ENCODE peak calls at places on chromosomes 12 and 14, in four cellular contexts. One of them, this sample, is unnamed. For H3K27me3, the result is how much of the 10 kb centered on the place peaks cover.

GRCh38 chr12:12108441-12109058 is 37.8 kb downstream of the BCL2L14 start:
- DNase-seq in CD4-positive, CD25-positive, alpha-beta regulatory T cell: no peak
- DNase-seq in spleen: no peak
- DNase-seq in gastrocnemius medialis: no peak
- DNase-seq in this sample: no peak

GRCh38 chr14:102523200-102524025 is 13.8 kb upstream of the ANKRD9 start:
- DNase-seq in spleen: no peak
- DNase-seq in CD4-positive, CD25-positive, alpha-beta regulatory T cell: no peak
- DNase-seq in gastrocnemius medialis: no peak
- DNase-seq in this sample: no peak

GRCh38 chr14:99270491-99271287 is 1.3 kb downstream of the BCL11B start:
- DNase-seq in gastrocnemius medialis: no peak
- DNase-seq in CD4-positive, CD25-positive, alpha-beta regulatory T cell: peak
- DNase-seq in spleen: no peak
- DNase-seq in this sample: peak

GRCh38 chr14:92993302-92993701 is 70.4 kb downstream of the CHGA start:
- DNase-seq in gastrocnemius medialis: no peak
- DNase-seq in CD4-positive, CD25-positive, alpha-beta regulatory T cell: no peak
- DNase-seq in spleen: no peak
- DNase-seq in this sample: no peak

GRCh38 chr14:91250912-91251311 is 6.4 kb upstream of the GPR68 start:
- DNase-seq in gastrocnemius medialis: no peak
- DNase-seq in CD4-positive, CD25-positive, alpha-beta regulatory T cell: no peak
- DNase-seq in spleen: no peak
- DNase-seq in this sample: no peak

GRCh38 chr14:21346532-21347135 is 37.2 kb downstream of the SUPT16H start:
- DNase-seq in CD4-positive, CD25-positive, alpha-beta regulatory T cell: no peak
- DNase-seq in gastrocnemius medialis: no peak
- DNase-seq in spleen: no peak
- DNase-seq in this sample: no peak

GRCh38 chr14:52695481-52696091 is at the start of gene ERO1A:
- DNase-seq in CD4-positive, CD25-positive, alpha-beta regulatory T cell: peak
- DNase-seq in spleen: peak
- DNase-seq in gastrocnemius medialis: peak
- DNase-seq in this sample: peak

GRCh38 chr12:50192908-50193307 is 25.7 kb upstream of the CERS5 start:
- DNase-seq in gastrocnemius medialis: no peak
- DNase-seq in CD4-positive, CD25-positive, alpha-beta regulatory T cell: no peak
- DNase-seq in spleen: no peak
- DNase-seq in this sample: no peak

GRCh38 chr12:82841379-82841778 is 154.7 kb downstream of the TMTC2 start:
- DNase-seq in gastrocnemius medialis: no peak
- DNase-seq in CD4-positive, CD25-positive, alpha-beta regulatory T cell: no peak
- DNase-seq in spleen: no peak
- DNase-seq in this sample: no peak

GRCh38 chr12:133058203-133059125 is 21.2 kb downstream of the ZNF84 start:
- DNase-seq in gastrocnemius medialis: no peak
- DNase-seq in CD4-positive, CD25-positive, alpha-beta regulatory T cell: peak
- DNase-seq in spleen: no peak
- DNase-seq in this sample: no peak

DNA sequence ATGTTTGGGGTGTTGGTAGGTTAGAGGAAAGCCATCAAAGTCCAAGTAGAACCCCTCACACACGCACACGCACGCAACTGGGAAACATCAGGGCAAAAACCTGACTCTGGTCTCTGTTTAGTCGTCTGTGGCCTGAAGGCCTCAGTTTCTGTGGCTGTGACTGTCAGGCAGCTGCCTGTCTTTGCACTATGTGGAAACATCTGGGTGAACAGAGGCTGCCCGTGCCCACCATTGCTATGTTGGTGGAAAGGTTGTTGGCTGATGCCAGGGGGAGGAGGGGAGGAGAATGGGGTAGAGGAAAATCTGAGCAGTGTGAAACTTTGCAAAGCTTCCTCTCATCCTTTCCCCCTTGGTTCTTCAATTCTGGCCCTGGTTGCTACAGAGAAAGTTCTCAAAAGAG is 7.4 kb downstream of the HOXC10 start:
- DNase-seq in spleen: no peak
- DNase-seq in CD4-positive, CD25-positive, alpha-beta regulatory T cell: no peak
- DNase-seq in gastrocnemius medialis: no peak
- DNase-seq in this sample: no peak
- H3K27me3 ChIP-seq in spleen: half or more
- H3K27me3 ChIP-seq in CD4-positive, CD25-positive, alpha-beta regulatory T cell: half or more
- H3K27me3 ChIP-seq in gastrocnemius medialis: under half
- H3K27me3 ChIP-seq in this sample: half or more

GRCh38 chr14:54665938-54666337 is 99.0 kb downstream of the SAMD4A start:
- DNase-seq in CD4-positive, CD25-positive, alpha-beta regulatory T cell: no peak
- DNase-seq in spleen: no peak
- DNase-seq in gastrocnemius medialis: no peak
- DNase-seq in this sample: no peak

GRCh38 chr14:54667026-54667744 is 100.3 kb downstream of the SAMD4A start:
- DNase-seq in spleen: no peak
- DNase-seq in gastrocnemius medialis: peak
- DNase-seq in CD4-positive, CD25-positive, alpha-beta regulatory T cell: no peak
- DNase-seq in this sample: no peak

GRCh38 chr14:54669759-54670630 is 103.1 kb downstream of the SAMD4A start:
- DNase-seq in CD4-positive, CD25-positive, alpha-beta regulatory T cell: peak
- DNase-seq in gastrocnemius medialis: no peak
- DNase-seq in spleen: no peak
- DNase-seq in this sample: no peak

GRCh38 chr14:54664961-54665360 is 98.0 kb downstream of the SAMD4A start:
- DNase-seq in gastrocnemius medialis: no peak
- DNase-seq in spleen: no peak
- DNase-seq in CD4-positive, CD25-positive, alpha-beta regulatory T cell: no peak
- DNase-seq in this sample: no peak

GRCh38 chr14:54667764-54668163 is 100.8 kb downstream of the SAMD4A start:
- DNase-seq in gastrocnemius medialis: no peak
- DNase-seq in CD4-positive, CD25-positive, alpha-beta regulatory T cell: no peak
- DNase-seq in spleen: no peak
- DNase-seq in this sample: no peak
- H3K27ac ChIP-seq in gastrocnemius medialis: peak
- H3K27ac ChIP-seq in CD4-positive, CD25-positive, alpha-beta regulatory T cell: no peak
- H3K27ac ChIP-seq in spleen: no peak
- H3K27ac ChIP-seq in this sample: no peak

GRCh38 chr14:67942311-67942710 is 122.7 kb downstream of the RAD51B start:
- DNase-seq in spleen: no peak
- DNase-seq in gastrocnemius medialis: no peak
- DNase-seq in CD4-positive, CD25-positive, alpha-beta regulatory T cell: no peak
- DNase-seq in this sample: no peak
- H3K4me3 ChIP-seq in spleen: no peak
- H3K4me3 ChIP-seq in gastrocnemius medialis: no peak
- H3K4me3 ChIP-seq in CD4-positive, CD25-positive, alpha-beta regulatory T cell: no peak
- H3K4me3 ChIP-seq in this sample: no peak

GRCh38 chr14:24179961-24180726 is 8.3 kb downstream of the REC8 start:
- DNase-seq in spleen: peak
- DNase-seq in CD4-positive, CD25-positive, alpha-beta regulatory T cell: no peak
- DNase-seq in gastrocnemius medialis: no peak
- DNase-seq in this sample: no peak

GRCh38 chr14:24184104-24184970 is 4.3 kb downstream of the IPO4 start:
- DNase-seq in CD4-positive, CD25-positive, alpha-beta regulatory T cell: no peak
- DNase-seq in spleen: no peak
- DNase-seq in gastrocnemius medialis: no peak
- DNase-seq in this sample: no peak

GRCh38 chr14:24183014-24183481 is 5.6 kb downstream of the IPO4 start:
- DNase-seq in CD4-positive, CD25-positive, alpha-beta regulatory T cell: no peak
- DNase-seq in spleen: peak
- DNase-seq in gastrocnemius medialis: no peak
- DNase-seq in this sample: no peak

GRCh38 chr14:24181251-24182077 is 7.2 kb downstream of the IPO4 start:
- DNase-seq in CD4-positive, CD25-positive, alpha-beta regulatory T cell: no peak
- DNase-seq in gastrocnemius medialis: no peak
- DNase-seq in spleen: peak
- DNase-seq in this sample: no peak

GRCh38 chr14:24182110-24182882 is 6.3 kb downstream of the IPO4 start:
- DNase-seq in spleen: peak
- DNase-seq in gastrocnemius medialis: no peak
- DNase-seq in CD4-positive, CD25-positive, alpha-beta regulatory T cell: no peak
- DNase-seq in this sample: no peak
- H3K27me3 ChIP-seq in spleen: under half
- H3K27me3 ChIP-seq in gastrocnemius medialis: under half
- H3K27me3 ChIP-seq in CD4-positive, CD25-positive, alpha-beta regulatory T cell: under half
- H3K27me3 ChIP-seq in this sample: under half

DNA sequence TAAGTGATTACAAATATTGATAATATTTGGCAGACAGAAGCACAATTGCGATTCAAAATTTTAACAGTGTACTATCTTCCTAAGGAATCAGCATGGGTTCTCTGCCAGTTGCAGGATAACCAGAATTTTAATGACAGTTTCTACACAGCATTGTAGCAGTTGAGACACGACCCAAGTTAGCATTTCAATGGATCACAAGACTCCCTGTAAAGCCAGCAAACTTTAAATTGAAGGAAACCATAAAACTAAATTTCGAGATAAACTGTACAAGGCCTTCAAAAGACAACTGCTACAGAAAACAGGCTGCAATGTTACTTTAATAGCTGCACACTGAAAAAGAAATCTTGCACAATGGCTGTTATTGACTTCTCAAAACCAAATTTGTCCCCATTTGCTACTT is 154.9 kb downstream of the MED13L start:
- DNase-seq in gastrocnemius medialis: no peak
- DNase-seq in spleen: no peak
- DNase-seq in CD4-positive, CD25-positive, alpha-beta regulatory T cell: no peak
- DNase-seq in this sample: no peak
- H3K27ac ChIP-seq in gastrocnemius medialis: peak
- H3K27ac ChIP-seq in spleen: no peak
- H3K27ac ChIP-seq in CD4-positive, CD25-positive, alpha-beta regulatory T cell: no peak
- H3K27ac ChIP-seq in this sample: no peak

GRCh38 chr12:65905941-65906471 is 81.7 kb downstream of the HMGA2 start:
- DNase-seq in CD4-positive, CD25-positive, alpha-beta regulatory T cell: no peak
- DNase-seq in gastrocnemius medialis: no peak
- DNase-seq in spleen: no peak
- DNase-seq in this sample: no peak

GRCh38 chr12:65900912-65901672 is 76.8 kb downstream of the HMGA2 start:
- DNase-seq in gastrocnemius medialis: no peak
- DNase-seq in spleen: no peak
- DNase-seq in CD4-positive, CD25-positive, alpha-beta regulatory T cell: no peak
- DNase-seq in this sample: no peak

GRCh38 chr12:65899289-65899688 is 75.0 kb downstream of the HMGA2 start:
- DNase-seq in CD4-positive, CD25-positive, alpha-beta regulatory T cell: no peak
- DNase-seq in spleen: no peak
- DNase-seq in gastrocnemius medialis: no peak
- DNase-seq in this sample: no peak

GRCh38 chr12:65903680-65904403 is 79.6 kb downstream of the HMGA2 start:
- DNase-seq in CD4-positive, CD25-positive, alpha-beta regulatory T cell: no peak
- DNase-seq in spleen: no peak
- DNase-seq in gastrocnemius medialis: no peak
- DNase-seq in this sample: no peak

DNA sequence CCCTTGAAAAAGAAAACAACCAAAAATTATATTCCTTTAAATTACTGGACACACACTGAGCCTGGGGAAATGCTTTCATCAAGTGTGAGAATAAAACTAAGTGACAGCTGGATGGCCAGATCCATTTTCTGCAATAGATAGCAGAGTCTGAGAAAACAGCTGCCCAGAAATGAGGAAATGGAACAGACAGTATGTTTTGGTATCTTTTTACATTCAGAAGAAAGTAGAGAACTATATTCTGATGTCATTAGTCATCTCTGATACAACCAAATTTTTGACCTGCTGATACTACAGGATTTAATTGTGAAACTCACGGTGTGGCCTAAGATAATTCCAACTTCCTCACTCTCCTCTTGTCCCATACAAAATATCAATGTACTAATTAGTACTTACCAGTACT is 78.2 kb downstream of the HMGA2 start:
- DNase-seq in gastrocnemius medialis: no peak
- DNase-seq in CD4-positive, CD25-positive, alpha-beta regulatory T cell: no peak
- DNase-seq in spleen: no peak
- DNase-seq in this sample: no peak
- H3K4me3 ChIP-seq in gastrocnemius medialis: no peak
- H3K4me3 ChIP-seq in CD4-positive, CD25-positive, alpha-beta regulatory T cell: no peak
- H3K4me3 ChIP-seq in spleen: no peak
- H3K4me3 ChIP-seq in this sample: no peak

GRCh38 chr14:23294346-23294733 is 8.3 kb downstream of the PPP1R3E start:
- DNase-seq in gastrocnemius medialis: no peak
- DNase-seq in CD4-positive, CD25-positive, alpha-beta regulatory T cell: no peak
- DNase-seq in spleen: no peak
- DNase-seq in this sample: no peak
- H3K27me3 ChIP-seq in gastrocnemius medialis: under half
- H3K27me3 ChIP-seq in CD4-positive, CD25-positive, alpha-beta regulatory T cell: under half
- H3K27me3 ChIP-seq in spleen: under half
- H3K27me3 ChIP-seq in this sample: under half

This sample was measured in naive thymus-derived CD4-positive, alpha-beta T cell.